ENCODE peak calls at places on chromosomes 6 and 20, in nine cellular contexts. One of them, this sample, is unnamed.

GRCh38 chr6:45026003-45026516 is 302.1 kb upstream of the RUNX2 start:
- DNase-seq in upper lobe of right lung: no peak
- DNase-seq in SJCRH30: no peak
- DNase-seq in esophagus squamous epithelium: no peak
- DNase-seq in AG10803: peak; percentile 36
- DNase-seq in osteoblast: no peak
- DNase-seq in left ventricle myocardium inferior: no peak
- DNase-seq in BJ: no peak
- DNase-seq in AG09309: peak; percentile 3
- DNase-seq in this sample: no peak

GRCh38 chr6:132797975-132798819 is at the start of gene SLC18B1:
- DNase-seq in AG10803: no peak
- DNase-seq in upper lobe of right lung: peak; percentile 88
- DNase-seq in AG09309: no peak
- DNase-seq in osteoblast: peak; percentile 77
- DNase-seq in esophagus squamous epithelium: no peak
- DNase-seq in left ventricle myocardium inferior: peak; percentile 60
- DNase-seq in SJCRH30: peak; percentile 73
- DNase-seq in BJ: no peak
- DNase-seq in this sample: no peak

GRCh38 chr20:38999965-39000910 is 38.1 kb downstream of the DHX35 start:
- DNase-seq in esophagus squamous epithelium: no peak
- DNase-seq in osteoblast: peak; percentile 11
- DNase-seq in SJCRH30: no peak
- DNase-seq in upper lobe of right lung: no peak
- DNase-seq in left ventricle myocardium inferior: no peak
- DNase-seq in BJ: no peak
- DNase-seq in AG10803: no peak
- DNase-seq in AG09309: no peak
- DNase-seq in this sample: no peak

GRCh38 chr20:1893721-1894470 is 1.3 kb upstream of the SIRPA start:
- DNase-seq in osteoblast: no peak
- DNase-seq in BJ: no peak
- DNase-seq in esophagus squamous epithelium: no peak
- DNase-seq in AG10803: no peak
- DNase-seq in AG09309: no peak
- DNase-seq in left ventricle myocardium inferior: peak; percentile 73
- DNase-seq in upper lobe of right lung: peak; percentile 83
- DNase-seq in SJCRH30: no peak
- DNase-seq in this sample: no peak

GRCh38 chr6:156904176-156904967 is 127.2 kb downstream of the ARID1B start:
- DNase-seq in left ventricle myocardium inferior: no peak
- DNase-seq in AG09309: no peak
- DNase-seq in upper lobe of right lung: no peak
- DNase-seq in AG10803: no peak
- DNase-seq in BJ: no peak
- DNase-seq in osteoblast: no peak
- DNase-seq in SJCRH30: no peak
- DNase-seq in esophagus squamous epithelium: no peak
- DNase-seq in this sample: no peak

GRCh38 chr6:122735618-122736017 is 43.9 kb upstream of the FABP7 start:
- DNase-seq in osteoblast: no peak
- DNase-seq in SJCRH30: peak; percentile 94
- DNase-seq in left ventricle myocardium inferior: no peak
- DNase-seq in esophagus squamous epithelium: no peak
- DNase-seq in AG10803: no peak
- DNase-seq in BJ: no peak
- DNase-seq in AG09309: no peak
- DNase-seq in upper lobe of right lung: no peak
- DNase-seq in this sample: no peak

GRCh38 chr20:38113401-38114325 is 51.4 kb downstream of the TGM2 start:
- DNase-seq in SJCRH30: peak; percentile 87
- DNase-seq in left ventricle myocardium inferior: no peak
- DNase-seq in AG09309: no peak
- DNase-seq in upper lobe of right lung: no peak
- DNase-seq in AG10803: no peak
- DNase-seq in osteoblast: no peak
- DNase-seq in esophagus squamous epithelium: no peak
- DNase-seq in BJ: no peak
- DNase-seq in this sample: no peak

GRCh38 chr6:113824411-113824810 is 32.7 kb upstream of the MARCKS start:
- DNase-seq in left ventricle myocardium inferior: no peak
- DNase-seq in AG10803: peak; percentile 41
- DNase-seq in upper lobe of right lung: no peak
- DNase-seq in osteoblast: no peak
- DNase-seq in BJ: no peak
- DNase-seq in AG09309: no peak
- DNase-seq in esophagus squamous epithelium: no peak
- DNase-seq in SJCRH30: peak; percentile 75
- DNase-seq in this sample: no peak

GRCh38 chr6:8481727-8482126 is 46.4 kb upstream of the SLC35B3 start:
- DNase-seq in AG10803: peak; percentile 15
- DNase-seq in AG09309: no peak
- DNase-seq in osteoblast: no peak
- DNase-seq in BJ: no peak
- DNase-seq in SJCRH30: peak; percentile 37
- DNase-seq in upper lobe of right lung: no peak
- DNase-seq in esophagus squamous epithelium: no peak
- DNase-seq in left ventricle myocardium inferior: no peak
- DNase-seq in this sample: no peak

GRCh38 chr6:90413867-90414266 is 117.2 kb upstream of the BACH2 start:
- DNase-seq in BJ: no peak
- DNase-seq in osteoblast: no peak
- DNase-seq in SJCRH30: peak; percentile 34
- DNase-seq in upper lobe of right lung: no peak
- DNase-seq in AG10803: no peak
- DNase-seq in AG09309: no peak
- DNase-seq in esophagus squamous epithelium: no peak
- DNase-seq in left ventricle myocardium inferior: no peak
- DNase-seq in this sample: no peak

GRCh38 chr6:37482356-37483292 is 17.1 kb downstream of the CCDC167 start:
- DNase-seq in AG09309: no peak
- DNase-seq in left ventricle myocardium inferior: no peak
- DNase-seq in AG10803: no peak
- DNase-seq in osteoblast: peak; percentile 35
- DNase-seq in BJ: no peak
- DNase-seq in SJCRH30: no peak
- DNase-seq in esophagus squamous epithelium: no peak
- DNase-seq in upper lobe of right lung: no peak
- DNase-seq in this sample: no peak

GRCh38 chr20:13325033-13325432 is 104.0 kb downstream of the ISM1 start:
- DNase-seq in osteoblast: no peak
- DNase-seq in SJCRH30: peak; percentile 63
- DNase-seq in BJ: no peak
- DNase-seq in AG09309: no peak
- DNase-seq in upper lobe of right lung: no peak
- DNase-seq in esophagus squamous epithelium: no peak
- DNase-seq in AG10803: peak; percentile 38
- DNase-seq in left ventricle myocardium inferior: no peak
- DNase-seq in this sample: no peak

GRCh38 chr20:3781153-3781910 is at the start of gene SPEF1:
- DNase-seq in AG10803: peak; percentile 92
- DNase-seq in BJ: peak; percentile 86
- DNase-seq in osteoblast: peak; percentile 100
- DNase-seq in upper lobe of right lung: no peak
- DNase-seq in esophagus squamous epithelium: no peak
- DNase-seq in SJCRH30: peak; percentile 96
- DNase-seq in left ventricle myocardium inferior: peak; percentile 62
- DNase-seq in AG09309: peak; percentile 77
- DNase-seq in this sample: peak; percentile 33

GRCh38 chr20:2822073-2822472 is 5.9 kb downstream of the TMEM239 start:
- DNase-seq in osteoblast: no peak
- DNase-seq in left ventricle myocardium inferior: no peak
- DNase-seq in SJCRH30: peak; percentile 75
- DNase-seq in BJ: no peak
- DNase-seq in esophagus squamous epithelium: no peak
- DNase-seq in upper lobe of right lung: no peak
- DNase-seq in AG09309: no peak
- DNase-seq in AG10803: no peak
- DNase-seq in this sample: no peak

GRCh38 chr6:143696327-143697000 is 18.7 kb downstream of the PHACTR2 start:
- DNase-seq in upper lobe of right lung: no peak
- DNase-seq in AG10803: no peak
- DNase-seq in left ventricle myocardium inferior: no peak
- DNase-seq in AG09309: no peak
- DNase-seq in BJ: no peak
- DNase-seq in esophagus squamous epithelium: no peak
- DNase-seq in osteoblast: no peak
- DNase-seq in SJCRH30: no peak
- DNase-seq in this sample: no peak

GRCh38 chr6:79261666-79262065 is 27.2 kb upstream of the HMGN3 start:
- DNase-seq in esophagus squamous epithelium: no peak
- DNase-seq in upper lobe of right lung: no peak
- DNase-seq in osteoblast: no peak
- DNase-seq in AG10803: no peak
- DNase-seq in left ventricle myocardium inferior: no peak
- DNase-seq in SJCRH30: peak; percentile 66
- DNase-seq in AG09309: no peak
- DNase-seq in BJ: no peak
- DNase-seq in this sample: no peak

GRCh38 chr6:91704531-91704930 is 1117.7 kb upstream of the MAP3K7 start:
- DNase-seq in AG10803: peak; percentile 3
- DNase-seq in AG09309: no peak
- DNase-seq in osteoblast: no peak
- DNase-seq in upper lobe of right lung: no peak
- DNase-seq in esophagus squamous epithelium: no peak
- DNase-seq in left ventricle myocardium inferior: no peak
- DNase-seq in BJ: no peak
- DNase-seq in SJCRH30: no peak
- DNase-seq in this sample: no peak

GRCh38 chr20:10671221-10671849 is 2.5 kb downstream of the JAG1 start:
- DNase-seq in esophagus squamous epithelium: peak; percentile 69
- DNase-seq in AG10803: peak; percentile 89
- DNase-seq in left ventricle myocardium inferior: peak; percentile 70
- DNase-seq in upper lobe of right lung: peak; percentile 89
- DNase-seq in osteoblast: peak; percentile 99
- DNase-seq in BJ: peak; percentile 32
- DNase-seq in SJCRH30: peak; percentile 95
- DNase-seq in AG09309: peak; percentile 90
- DNase-seq in this sample: peak; percentile 69

GRCh38 chr6:90098025-90098474 is 198.6 kb downstream of the BACH2 start:
- DNase-seq in osteoblast: peak; percentile 78
- DNase-seq in upper lobe of right lung: no peak
- DNase-seq in SJCRH30: peak; percentile 67
- DNase-seq in left ventricle myocardium inferior: peak; percentile 66
- DNase-seq in AG10803: peak; percentile 98
- DNase-seq in AG09309: peak; percentile 92
- DNase-seq in esophagus squamous epithelium: no peak
- DNase-seq in BJ: peak; percentile 83
- DNase-seq in this sample: no peak

GRCh38 chr6:47034919-47035318 is 7.2 kb downstream of the ADGRF1 start:
- DNase-seq in upper lobe of right lung: no peak
- DNase-seq in SJCRH30: peak; percentile 98
- DNase-seq in AG10803: peak; percentile 87
- DNase-seq in BJ: peak; percentile 85
- DNase-seq in left ventricle myocardium inferior: no peak
- DNase-seq in osteoblast: no peak
- DNase-seq in esophagus squamous epithelium: no peak
- DNase-seq in AG09309: peak; percentile 99
- DNase-seq in this sample: no peak

GRCh38 chr6:149335924-149336323 is 18.4 kb downstream of the TAB2 start:
- DNase-seq in left ventricle myocardium inferior: no peak
- DNase-seq in AG09309: peak; percentile 34
- DNase-seq in upper lobe of right lung: no peak
- DNase-seq in AG10803: peak; percentile 76
- DNase-seq in SJCRH30: no peak
- DNase-seq in esophagus squamous epithelium: no peak
- DNase-seq in BJ: peak; percentile 36
- DNase-seq in osteoblast: no peak
- DNase-seq in this sample: no peak
- H3K4me3 ChIP-seq in left ventricle myocardium inferior: no peak overlapping the region
- H3K4me3 ChIP-seq in AG09309: no peak overlapping the region
- H3K4me3 ChIP-seq in upper lobe of right lung: no peak overlapping the region
- H3K4me3 ChIP-seq in AG10803: no peak overlapping the region
- H3K4me3 ChIP-seq in SJCRH30: no peak overlapping the region
- H3K4me3 ChIP-seq in esophagus squamous epithelium: no peak overlapping the region
- H3K4me3 ChIP-seq in BJ: no peak overlapping the region
- H3K4me3 ChIP-seq in osteoblast: no peak overlapping the region
- H3K4me3 ChIP-seq in this sample: peak overlapping the region; percentile 32

GRCh38 chr6:108113557-108114519 is 39.3 kb upstream of the OSTM1 start:
- DNase-seq in osteoblast: peak; percentile 98
- DNase-seq in esophagus squamous epithelium: no peak
- DNase-seq in BJ: no peak
- DNase-seq in AG09309: peak; percentile 11
- DNase-seq in left ventricle myocardium inferior: peak; percentile 16
- DNase-seq in upper lobe of right lung: no peak
- DNase-seq in AG10803: peak; percentile 50
- DNase-seq in SJCRH30: peak; percentile 71
- DNase-seq in this sample: no peak
- H3K4me3 ChIP-seq in osteoblast: peak overlapping the region; percentile 65
- H3K4me3 ChIP-seq in esophagus squamous epithelium: no peak overlapping the region
- H3K4me3 ChIP-seq in BJ: peak overlapping the region; percentile 10
- H3K4me3 ChIP-seq in AG09309: peak overlapping the region; percentile 35
- H3K4me3 ChIP-seq in left ventricle myocardium inferior: peak overlapping the region; percentile 62
- H3K4me3 ChIP-seq in upper lobe of right lung: peak overlapping the region; percentile 19
- H3K4me3 ChIP-seq in AG10803: peak overlapping the region; percentile 52
- H3K4me3 ChIP-seq in SJCRH30: no peak overlapping the region
- H3K4me3 ChIP-seq in this sample: no peak overlapping the region

GRCh38 chr6:18395177-18395850 is 8.2 kb downstream of the RNF144B start:
- DNase-seq in osteoblast: no peak
- DNase-seq in AG10803: no peak
- DNase-seq in AG09309: no peak
- DNase-seq in left ventricle myocardium inferior: no peak
- DNase-seq in upper lobe of right lung: no peak
- DNase-seq in SJCRH30: no peak
- DNase-seq in esophagus squamous epithelium: no peak
- DNase-seq in BJ: no peak
- DNase-seq in this sample: no peak
- H3K4me3 ChIP-seq in osteoblast: no peak overlapping the region
- H3K4me3 ChIP-seq in AG10803: no peak overlapping the region
- H3K4me3 ChIP-seq in AG09309: no peak overlapping the region
- H3K4me3 ChIP-seq in left ventricle myocardium inferior: peak overlapping the region; percentile 3
- H3K4me3 ChIP-seq in upper lobe of right lung: no peak overlapping the region
- H3K4me3 ChIP-seq in SJCRH30: no peak overlapping the region
- H3K4me3 ChIP-seq in esophagus squamous epithelium: no peak overlapping the region
- H3K4me3 ChIP-seq in BJ: no peak overlapping the region
- H3K4me3 ChIP-seq in this sample: no peak overlapping the region

DNA sequence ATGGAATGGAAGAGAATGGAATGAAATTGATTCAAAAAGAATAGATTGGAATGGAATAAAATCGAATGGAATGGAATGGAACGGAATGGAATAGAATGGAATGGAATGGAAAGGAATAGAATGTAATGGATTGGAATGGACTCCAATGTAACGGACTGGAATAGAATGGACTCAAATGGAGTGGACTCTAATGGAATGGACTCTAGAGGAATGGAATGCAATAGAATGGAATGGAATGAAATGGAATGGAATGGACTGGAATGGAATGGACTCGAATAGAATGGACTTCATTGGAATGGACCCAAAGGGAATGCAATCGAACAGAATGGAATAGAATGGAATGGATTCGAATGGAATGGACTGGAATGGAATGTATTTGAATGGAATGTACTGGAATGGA is 19.7 kb upstream of the DEFB115 start:
- DNase-seq in osteoblast: no peak
- DNase-seq in upper lobe of right lung: no peak
- DNase-seq in AG10803: no peak
- DNase-seq in AG09309: no peak
- DNase-seq in esophagus squamous epithelium: no peak
- DNase-seq in SJCRH30: no peak
- DNase-seq in left ventricle myocardium inferior: no peak
- DNase-seq in BJ: no peak
- DNase-seq in this sample: no peak
- H3K4me3 ChIP-seq in osteoblast: no peak overlapping the region
- H3K4me3 ChIP-seq in upper lobe of right lung: no peak overlapping the region
- H3K4me3 ChIP-seq in AG10803: no peak overlapping the region
- H3K4me3 ChIP-seq in AG09309: no peak overlapping the region
- H3K4me3 ChIP-seq in esophagus squamous epithelium: no peak overlapping the region
- H3K4me3 ChIP-seq in SJCRH30: no peak overlapping the region
- H3K4me3 ChIP-seq in left ventricle myocardium inferior: no peak overlapping the region
- H3K4me3 ChIP-seq in BJ: no peak overlapping the region
- H3K4me3 ChIP-seq in this sample: no peak overlapping the region

GRCh38 chr6:137233561-137234504 is 14.6 kb upstream of the IFNGR1 start:
- DNase-seq in AG09309: peak; percentile 88
- DNase-seq in AG10803: peak; percentile 88
- DNase-seq in upper lobe of right lung: no peak
- DNase-seq in esophagus squamous epithelium: no peak
- DNase-seq in osteoblast: peak; percentile 92
- DNase-seq in left ventricle myocardium inferior: no peak
- DNase-seq in BJ: peak; percentile 93
- DNase-seq in SJCRH30: no peak
- DNase-seq in this sample: no peak
- H3K4me3 ChIP-seq in AG09309: no peak overlapping the region
- H3K4me3 ChIP-seq in AG10803: no peak overlapping the region
- H3K4me3 ChIP-seq in upper lobe of right lung: no peak overlapping the region
- H3K4me3 ChIP-seq in esophagus squamous epithelium: no peak overlapping the region
- H3K4me3 ChIP-seq in osteoblast: no peak overlapping the region
- H3K4me3 ChIP-seq in left ventricle myocardium inferior: no peak overlapping the region
- H3K4me3 ChIP-seq in BJ: no peak overlapping the region
- H3K4me3 ChIP-seq in SJCRH30: no peak overlapping the region
- H3K4me3 ChIP-seq in this sample: peak overlapping the region; percentile 28